ENCODE peak calls at places on chromosomes 16 and 17, in six cellular contexts. Q is mesendoderm, N is IMR-90, L is H1, Z is mesenchymal stem cell, T is neuronal stem cell. B is an unnamed sample.

GRCh38 chr17:57643062-57643461 is 102.0 kb downstream of the CCDC182 start:
- DNase-seq in N (no peak), Z (no peak), L (no peak), Q (no peak), T (no peak), B (no peak)

GRCh38 chr17:41600318-41600717 is 12.2 kb downstream of the KRT16 start:
- DNase-seq in Q (no peak), Z (no peak), L (no peak), T (no peak), N (no peak), B (no peak)

GRCh38 chr17:5126719-5127488 is 11.1 kb downstream of the USP6 start:
- DNase-seq in T (no peak), L (no peak), Q (no peak), N (no peak), Z (no peak), B (no peak)

GRCh38 chr16:46731691-46732555 is 16.2 kb downstream of the MYLK3 start:
- DNase-seq in T (no peak), Z (no peak), N (no peak), L (no peak), Q (no peak), B (no peak)

GRCh38 chr17:68463211-68463990 is 6.1 kb upstream of the WIPI1 start:
- DNase-seq in N (no peak), T (no peak), Q (no peak), L (no peak), Z (no peak), B (no peak)

GRCh38 chr17:73476890-73477350 is 165.1 kb upstream of the CDC42EP4 start:
- DNase-seq in Z (no peak), Q (no peak), N (no peak), L (no peak), T (no peak), B (no peak)

GRCh38 chr17:7336240-7337175 is at the start of gene ACAP1:
- DNase-seq in T (no peak), N (no peak), Q (peak; percentile 61), Z (no peak), L (peak; percentile 44), B (no peak)

GRCh38 chr16:252366-253337 is 18.0 kb downstream of the FAM234A start:
- DNase-seq in Z (no peak), Q (no peak), L (no peak), T (no peak), N (no peak), B (no peak)

GRCh38 chr17:499836-500543 is 147.4 kb upstream of the RPH3AL start:
- DNase-seq in N (no peak), Z (no peak), L (no peak), Q (no peak), T (no peak), B (peak; percentile 87)

GRCh38 chr16:46996952-46997458 is 23.5 kb upstream of the DNAJA2 start:
- DNase-seq in L (no peak), T (no peak), N (no peak), Q (no peak), Z (no peak), B (no peak)

GRCh38 chr17:32822996-32823395 is 53.9 kb downstream of the MYO1D start:
- DNase-seq in T (no peak), Z (no peak), Q (no peak), N (no peak), L (no peak), B (no peak)

GRCh38 chr17:6475411-6475810 is 31.2 kb downstream of the PIMREG start:
- DNase-seq in Q (no peak), L (no peak), T (no peak), Z (no peak), N (peak; percentile 17), B (no peak)

GRCh38 chr17:3592216-3592860 is 16.9 kb downstream of the TRPV1 start:
- DNase-seq in L (no peak), N (no peak), Z (no peak), Q (no peak), T (no peak), B (no peak)

GRCh38 chr17:40879026-40879425 is 6.0 kb downstream of the KRT20 start:
- DNase-seq in Q (no peak), Z (no peak), N (no peak), T (no peak), L (no peak), B (no peak)

GRCh38 chr17:64032081-64032480 is 11.6 kb upstream of the ICAM2 start:
- DNase-seq in Q (peak; percentile 18), Z (no peak), N (peak; percentile 34), T (no peak), L (no peak), B (no peak)

GRCh38 chr16:68993421-68993820 is 112.0 kb upstream of the HAS3 start:
- DNase-seq in Z (no peak), Q (no peak), T (no peak), N (no peak), L (no peak), B (no peak)

GRCh38 chr17:71869833-71870545 is 250.8 kb upstream of the SOX9 start:
- DNase-seq in N (no peak), Z (no peak), L (no peak), T (no peak), Q (no peak), B (no peak)

GRCh38 chr17:36614974-36615373 is 13.6 kb downstream of the MRM1 start:
- DNase-seq in T (no peak), Z (no peak), N (no peak), Q (peak; percentile 50), L (no peak), B (no peak)

GRCh38 chr16:2527784-2528100 is 3.5 kb downstream of the CEMP1 start:
- DNase-seq in L (no peak), T (no peak), N (no peak), Z (no peak), Q (no peak), B (no peak)

GRCh38 chr17:50033316-50033715 is 22.6 kb upstream of the ITGA3 start:
- DNase-seq in Q (no peak), L (no peak), T (no peak), N (peak; percentile 77), Z (peak; percentile 70), B (no peak)

GRCh38 chr17:57106107-57106835 is 21.2 kb downstream of the AKAP1 start:
- DNase-seq in N (no peak), Z (no peak), T (no peak), Q (peak; percentile 47), L (no peak), B (peak; percentile 23)

GRCh38 chr17:36647598-36647997 is 46.2 kb downstream of the MRM1 start:
- DNase-seq in Z (no peak), Q (peak; percentile 77), L (no peak), N (no peak), T (no peak), B (no peak)

GRCh38 chr17:50151937-50152547 is 1.6 kb upstream of the PPP1R9B start:
- DNase-seq in T (peak; percentile 77), Z (peak; percentile 93), N (peak; percentile 87), L (no peak), Q (peak; percentile 98), B (peak; percentile 87)

GRCh38 chr16:2919511-2920255 is 8.0 kb downstream of the FLYWCH1 start:
- DNase-seq in Z (peak; percentile 74), Q (peak; percentile 72), T (peak; percentile 76), N (peak; percentile 74), L (no peak), B (peak; percentile 89)

GRCh38 chr17:35735036-35735805 is 3.8 kb downstream of the RASL10B start:
- DNase-seq in T (no peak), L (no peak), Q (no peak), N (no peak), Z (no peak), B (no peak)

GRCh38 chr16:55912022-55912421 is 36.8 kb upstream of the CES5A start:
- DNase-seq in T (no peak), N (no peak), Z (no peak), L (no peak), Q (no peak), B (no peak)

GRCh38 chr17:57522436-57523005 is 222.6 kb downstream of the CCDC182 start:
- DNase-seq in L (no peak), N (no peak), Q (no peak), T (no peak), Z (no peak), B (no peak)

GRCh38 chr17:62630365-62631085 is 3.1 kb downstream of the MRC2 start:
- DNase-seq in Q (no peak), L (no peak), N (peak; percentile 59), Z (peak; percentile 49), T (no peak), B (no peak)
- H3K4me1 ChIP-seq in Q (peaks cover 20% of the 10 kb centered on the region), L (peaks cover 28% of the 10 kb centered on the region), N (peaks cover 35% of the 10 kb centered on the region), Z (peaks cover 49% of the 10 kb centered on the region), T (peaks cover 39% of the 10 kb centered on the region), B (peaks cover 26% of the 10 kb centered on the region)

GRCh38 chr16:11327277-11328171 is 17.7 kb upstream of the RMI2 start:
- DNase-seq in Z (no peak), T (no peak), L (no peak), Q (peak; percentile 78), N (no peak), B (no peak)
- H2AK5ac ChIP-seq in Z (peak overlapping the region; percentile 40), T (peak overlapping the region; percentile 95), L (peak overlapping the region; percentile 91), Q (peak overlapping the region; percentile 99), N (peak overlapping the region; percentile 93), B (peak overlapping the region; percentile 95)

GRCh38 chr16:86765389-86766026 is 187.2 kb downstream of the FOXL1 start:
- DNase-seq in N (no peak), Z (no peak), T (no peak), L (no peak), Q (no peak), B (no peak)
- H3K4me3 ChIP-seq in N (no peak overlapping the region), Z (no peak overlapping the region), T (no peak overlapping the region), L (no peak overlapping the region), Q (no peak overlapping the region), B (no peak overlapping the region)

GRCh38 chr17:77842148-77842905 is 116.2 kb upstream of the TNRC6C start:
- DNase-seq in N (peak; percentile 38), Q (no peak), L (no peak), T (no peak), Z (no peak), B (peak; percentile 6)
- H3K4me1 ChIP-seq in N (peaks cover 7% of the 10 kb centered on the region), Q (no peaks in the 10 kb centered on the region), L (no peaks in the 10 kb centered on the region), T (no peaks in the 10 kb centered on the region), Z (peaks cover 11% of the 10 kb centered on the region), B (no peaks in the 10 kb centered on the region)

GRCh38 chr16:11471548-11471947 is 115.2 kb downstream of the LITAF start:
- DNase-seq in Q (no peak), N (no peak), L (no peak), Z (no peak), T (no peak), B (no peak)

GRCh38 chr16:11472410-11472809 is 114.3 kb downstream of the LITAF start:
- DNase-seq in T (no peak), Q (no peak), Z (no peak), N (no peak), L (no peak), B (no peak)

GRCh38 chr16:11473728-11474127 is 113.0 kb downstream of the LITAF start:
- DNase-seq in Z (no peak), N (no peak), L (no peak), T (no peak), Q (no peak), B (no peak)

GRCh38 chr16:11474617-11475291 is 112.0 kb downstream of the LITAF start:
- DNase-seq in L (no peak), N (no peak), T (no peak), Z (no peak), Q (no peak), B (peak; percentile 55)

DNA sequence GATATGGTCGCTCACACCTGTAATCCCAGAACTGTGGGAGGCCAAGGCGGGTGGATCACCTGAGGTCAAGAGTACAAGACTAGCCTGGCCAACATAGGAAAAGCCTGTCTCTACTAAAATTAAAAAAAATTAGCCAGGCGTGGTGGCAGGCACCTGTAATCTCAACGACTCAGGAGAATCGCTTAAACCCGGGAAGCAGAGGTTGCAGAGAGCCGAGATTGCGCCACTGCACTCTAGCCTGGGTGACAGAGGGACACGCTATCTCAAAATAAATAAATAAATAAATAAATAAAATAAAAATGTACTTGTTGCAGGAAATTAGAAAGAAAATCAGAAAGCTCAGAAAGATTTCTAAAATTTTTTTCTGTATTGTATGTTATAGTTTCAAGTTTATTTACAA is 113.9 kb downstream of the LITAF start:
- DNase-seq in Z (no peak), T (no peak), Q (no peak), L (no peak), N (no peak), B (no peak)
- H2AK5ac ChIP-seq in Z (no peak overlapping the region), T (no peak overlapping the region), Q (no peak overlapping the region), L (no peak overlapping the region), N (no peak overlapping the region), B (no peak overlapping the region)

B was measured in trophoblast cell.